ENCODE peak calls at places on chromosomes 16 and 17, in eight cellular contexts. One of them, this sample, is unnamed.
A peak's percentile ranks its signal among the peaks of the same experiment; 100 is the strongest.

GRCh38 chr17:81868674-81869220 is 2.4 kb downstream of the ARHGDIA start:
- DNase-seq in brain microvascular endothelial cell: peak; percentile 79
- DNase-seq in OCI-LY7: peak; percentile 37
- DNase-seq in colonic mucosa: no peak
- DNase-seq in IMR-90: peak; percentile 88
- DNase-seq in right cardiac atrium: peak; percentile 82
- DNase-seq in SJCRH30: peak; percentile 57
- DNase-seq in stomach: no peak
- DNase-seq in this sample: peak; percentile 83

GRCh38 chr16:3508736-3509135 is 7.9 kb downstream of the CLUAP1 start:
- DNase-seq in brain microvascular endothelial cell: no peak
- DNase-seq in stomach: no peak
- DNase-seq in IMR-90: no peak
- DNase-seq in right cardiac atrium: no peak
- DNase-seq in colonic mucosa: no peak
- DNase-seq in OCI-LY7: no peak
- DNase-seq in SJCRH30: no peak
- DNase-seq in this sample: no peak

GRCh38 chr17:35900693-35901487 is 20.7 kb upstream of the CCL5 start:
- DNase-seq in brain microvascular endothelial cell: peak; percentile 39
- DNase-seq in colonic mucosa: no peak
- DNase-seq in IMR-90: no peak
- DNase-seq in stomach: no peak
- DNase-seq in OCI-LY7: no peak
- DNase-seq in SJCRH30: peak; percentile 36
- DNase-seq in right cardiac atrium: no peak
- DNase-seq in this sample: no peak

GRCh38 chr17:70050931-70051330 is 24.1 kb upstream of the KCNJ16 start:
- DNase-seq in IMR-90: no peak
- DNase-seq in SJCRH30: no peak
- DNase-seq in colonic mucosa: no peak
- DNase-seq in brain microvascular endothelial cell: no peak
- DNase-seq in stomach: no peak
- DNase-seq in right cardiac atrium: no peak
- DNase-seq in OCI-LY7: no peak
- DNase-seq in this sample: no peak

GRCh38 chr16:14335297-14335696 is 264.2 kb downstream of the MRTFB start:
- DNase-seq in stomach: no peak
- DNase-seq in SJCRH30: peak; percentile 49
- DNase-seq in colonic mucosa: no peak
- DNase-seq in IMR-90: no peak
- DNase-seq in OCI-LY7: peak; percentile 47
- DNase-seq in right cardiac atrium: no peak
- DNase-seq in brain microvascular endothelial cell: no peak
- DNase-seq in this sample: no peak

GRCh38 chr17:78862073-78863023 is 21.7 kb upstream of the USP36 start:
- DNase-seq in colonic mucosa: peak; percentile 76
- DNase-seq in OCI-LY7: no peak
- DNase-seq in brain microvascular endothelial cell: peak; percentile 96
- DNase-seq in SJCRH30: peak; percentile 48
- DNase-seq in stomach: peak; percentile 76
- DNase-seq in IMR-90: peak; percentile 98
- DNase-seq in right cardiac atrium: peak; percentile 84
- DNase-seq in this sample: no peak

GRCh38 chr16:85579883-85580607 is 33.1 kb upstream of the GSE1 start:
- DNase-seq in right cardiac atrium: no peak
- DNase-seq in OCI-LY7: no peak
- DNase-seq in brain microvascular endothelial cell: no peak
- DNase-seq in IMR-90: no peak
- DNase-seq in colonic mucosa: no peak
- DNase-seq in SJCRH30: no peak
- DNase-seq in stomach: no peak
- DNase-seq in this sample: no peak

GRCh38 chr17:29590979-29591736 is 1.7 kb upstream of the GIT1 start:
- DNase-seq in SJCRH30: peak; percentile 80
- DNase-seq in brain microvascular endothelial cell: no peak
- DNase-seq in right cardiac atrium: peak; percentile 86
- DNase-seq in stomach: no peak
- DNase-seq in colonic mucosa: no peak
- DNase-seq in IMR-90: peak; percentile 45
- DNase-seq in OCI-LY7: peak; percentile 37
- DNase-seq in this sample: peak; percentile 85

GRCh38 chr16:16890964-16891363 is 512.0 kb downstream of the NPIPA7 start:
- DNase-seq in IMR-90: no peak
- DNase-seq in OCI-LY7: peak; percentile 1
- DNase-seq in colonic mucosa: no peak
- DNase-seq in brain microvascular endothelial cell: no peak
- DNase-seq in right cardiac atrium: no peak
- DNase-seq in SJCRH30: peak; percentile 9
- DNase-seq in stomach: no peak
- DNase-seq in this sample: no peak

GRCh38 chr17:33234930-33235685 is 58.0 kb downstream of the ASIC2 start:
- DNase-seq in OCI-LY7: no peak
- DNase-seq in SJCRH30: peak; percentile 11
- DNase-seq in colonic mucosa: peak; percentile 38
- DNase-seq in IMR-90: peak; percentile 97
- DNase-seq in brain microvascular endothelial cell: peak; percentile 92
- DNase-seq in stomach: peak; percentile 38
- DNase-seq in right cardiac atrium: peak; percentile 85
- DNase-seq in this sample: no peak

GRCh38 chr17:78345172-78345571 is 14.7 kb downstream of the SOCS3 start:
- DNase-seq in IMR-90: no peak
- DNase-seq in right cardiac atrium: no peak
- DNase-seq in OCI-LY7: no peak
- DNase-seq in colonic mucosa: no peak
- DNase-seq in stomach: no peak
- DNase-seq in SJCRH30: no peak
- DNase-seq in brain microvascular endothelial cell: no peak
- DNase-seq in this sample: no peak

GRCh38 chr17:43834106-43834505 is 1.2 kb upstream of the MPP3 start:
- DNase-seq in right cardiac atrium: no peak
- DNase-seq in OCI-LY7: no peak
- DNase-seq in SJCRH30: no peak
- DNase-seq in stomach: no peak
- DNase-seq in colonic mucosa: no peak
- DNase-seq in IMR-90: peak; percentile 25
- DNase-seq in brain microvascular endothelial cell: peak; percentile 15
- DNase-seq in this sample: no peak

GRCh38 chr17:82310877-82311276 is 6.5 kb downstream of the CD7 start:
- DNase-seq in IMR-90: no peak
- DNase-seq in SJCRH30: no peak
- DNase-seq in stomach: no peak
- DNase-seq in brain microvascular endothelial cell: no peak
- DNase-seq in colonic mucosa: no peak
- DNase-seq in OCI-LY7: no peak
- DNase-seq in right cardiac atrium: peak; percentile 19
- DNase-seq in this sample: no peak

DNA sequence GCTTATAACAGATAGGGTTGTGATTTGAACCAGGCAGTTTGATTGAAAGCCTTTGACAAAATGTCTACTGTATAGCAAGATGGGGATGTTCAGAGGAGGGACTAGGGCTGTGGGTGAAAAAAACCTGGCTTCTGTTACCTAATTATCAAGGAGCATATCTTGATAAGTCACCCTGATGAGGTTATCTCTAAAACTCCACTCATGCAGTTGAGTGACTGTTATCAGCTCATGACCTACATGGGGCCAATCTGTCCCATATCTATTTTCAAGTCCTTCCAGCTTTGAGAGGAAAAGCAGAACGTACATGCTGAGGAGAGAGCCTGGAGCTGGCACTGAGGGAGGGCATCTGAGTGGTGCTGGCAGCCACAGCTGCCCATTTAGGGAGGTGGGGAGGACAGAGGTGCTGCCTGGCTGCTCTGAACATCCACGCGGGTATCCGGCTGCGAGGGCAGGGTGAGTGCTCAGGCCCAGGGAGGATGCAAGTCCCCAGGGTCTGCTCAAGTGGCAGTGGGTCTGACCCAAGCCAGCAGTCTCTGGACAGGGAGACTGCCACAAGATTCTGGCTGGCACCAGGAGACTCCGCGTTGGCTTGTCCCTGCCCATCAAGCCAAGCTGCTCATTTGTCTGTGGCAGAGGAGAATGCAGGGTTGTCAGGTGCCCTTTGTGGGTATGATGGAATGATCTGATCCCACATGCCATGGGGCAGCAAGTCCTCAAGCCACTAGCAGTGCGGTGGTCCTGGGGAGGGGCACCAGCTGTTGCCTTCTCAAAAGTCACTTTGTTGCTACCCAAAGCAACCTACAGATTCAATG is 29.2 kb downstream of the ATPAF2 start:
- DNase-seq in SJCRH30: no peak
- DNase-seq in right cardiac atrium: peak; percentile 70
- DNase-seq in brain microvascular endothelial cell: no peak
- DNase-seq in colonic mucosa: no peak
- DNase-seq in stomach: no peak
- DNase-seq in IMR-90: no peak
- DNase-seq in OCI-LY7: no peak
- DNase-seq in this sample: no peak
- H3K27ac ChIP-seq in SJCRH30: no peak overlapping the region
- H3K27ac ChIP-seq in right cardiac atrium: no peak overlapping the region
- H3K27ac ChIP-seq in brain microvascular endothelial cell: no peak overlapping the region
- H3K27ac ChIP-seq in colonic mucosa: no peak overlapping the region
- H3K27ac ChIP-seq in stomach: no peak overlapping the region
- H3K27ac ChIP-seq in IMR-90: no peak overlapping the region
- H3K27ac ChIP-seq in OCI-LY7: no peak overlapping the region
- H3K27ac ChIP-seq in this sample: no peak overlapping the region

GRCh38 chr17:59830007-59830630 is 62.6 kb downstream of the TUBD1 start:
- DNase-seq in stomach: no peak
- DNase-seq in right cardiac atrium: no peak
- DNase-seq in SJCRH30: no peak
- DNase-seq in OCI-LY7: no peak
- DNase-seq in IMR-90: peak; percentile 63
- DNase-seq in brain microvascular endothelial cell: peak; percentile 63
- DNase-seq in colonic mucosa: peak; percentile 34
- DNase-seq in this sample: no peak
- H3K4me3 ChIP-seq in stomach: no peak overlapping the region
- H3K4me3 ChIP-seq in right cardiac atrium: no peak overlapping the region
- H3K4me3 ChIP-seq in SJCRH30: no peak overlapping the region
- H3K4me3 ChIP-seq in OCI-LY7: peak overlapping the region; percentile 59
- H3K4me3 ChIP-seq in IMR-90: no peak overlapping the region
- H3K4me3 ChIP-seq in brain microvascular endothelial cell: no peak overlapping the region
- H3K4me3 ChIP-seq in colonic mucosa: peak overlapping the region; percentile 3
- H3K4me3 ChIP-seq in this sample: no peak overlapping the region

GRCh38 chr16:77993111-77993571 is 29.2 kb upstream of the CLEC3A start:
- DNase-seq in SJCRH30: no peak
- DNase-seq in IMR-90: peak; percentile 65
- DNase-seq in stomach: no peak
- DNase-seq in right cardiac atrium: no peak
- DNase-seq in brain microvascular endothelial cell: no peak
- DNase-seq in colonic mucosa: no peak
- DNase-seq in OCI-LY7: no peak
- DNase-seq in this sample: no peak
- H3K27ac ChIP-seq in SJCRH30: no peak overlapping the region
- H3K27ac ChIP-seq in IMR-90: peak overlapping the region; percentile 53
- H3K27ac ChIP-seq in stomach: peak overlapping the region; percentile 73
- H3K27ac ChIP-seq in right cardiac atrium: peak overlapping the region; percentile 23
- H3K27ac ChIP-seq in brain microvascular endothelial cell: no peak overlapping the region
- H3K27ac ChIP-seq in colonic mucosa: peak overlapping the region; percentile 55
- H3K27ac ChIP-seq in OCI-LY7: no peak overlapping the region
- H3K27ac ChIP-seq in this sample: no peak overlapping the region

GRCh38 chr16:69465881-69466280 is 41.5 kb downstream of the CYB5B start:
- DNase-seq in OCI-LY7: no peak
- DNase-seq in brain microvascular endothelial cell: no peak
- DNase-seq in right cardiac atrium: no peak
- DNase-seq in SJCRH30: no peak
- DNase-seq in colonic mucosa: no peak
- DNase-seq in IMR-90: no peak
- DNase-seq in stomach: no peak
- DNase-seq in this sample: no peak
- H3K4me3 ChIP-seq in OCI-LY7: no peak overlapping the region
- H3K4me3 ChIP-seq in brain microvascular endothelial cell: no peak overlapping the region
- H3K4me3 ChIP-seq in right cardiac atrium: no peak overlapping the region
- H3K4me3 ChIP-seq in SJCRH30: no peak overlapping the region
- H3K4me3 ChIP-seq in colonic mucosa: no peak overlapping the region
- H3K4me3 ChIP-seq in IMR-90: no peak overlapping the region
- H3K4me3 ChIP-seq in stomach: no peak overlapping the region
- H3K4me3 ChIP-seq in this sample: no peak overlapping the region

GRCh38 chr17:40588557-40588956 is 23.3 kb upstream of the CCR7 start:
- DNase-seq in stomach: no peak
- DNase-seq in right cardiac atrium: no peak
- DNase-seq in IMR-90: no peak
- DNase-seq in OCI-LY7: no peak
- DNase-seq in colonic mucosa: no peak
- DNase-seq in brain microvascular endothelial cell: no peak
- DNase-seq in SJCRH30: no peak
- DNase-seq in this sample: no peak
- H3K27ac ChIP-seq in stomach: no peak overlapping the region
- H3K27ac ChIP-seq in right cardiac atrium: no peak overlapping the region
- H3K27ac ChIP-seq in IMR-90: no peak overlapping the region
- H3K27ac ChIP-seq in OCI-LY7: no peak overlapping the region
- H3K27ac ChIP-seq in colonic mucosa: no peak overlapping the region
- H3K27ac ChIP-seq in brain microvascular endothelial cell: no peak overlapping the region
- H3K27ac ChIP-seq in SJCRH30: no peak overlapping the region
- H3K27ac ChIP-seq in this sample: no peak overlapping the region

GRCh38 chr17:18158022-18158600 is 25.5 kb upstream of the ALKBH5 start:
- DNase-seq in brain microvascular endothelial cell: peak; percentile 86
- DNase-seq in colonic mucosa: peak; percentile 99
- DNase-seq in right cardiac atrium: peak; percentile 98
- DNase-seq in OCI-LY7: peak; percentile 92
- DNase-seq in stomach: peak; percentile 96
- DNase-seq in SJCRH30: peak; percentile 85
- DNase-seq in IMR-90: peak; percentile 85
- DNase-seq in this sample: peak; percentile 98
- H3K4me3 ChIP-seq in brain microvascular endothelial cell: peak overlapping the region; percentile 49
- H3K4me3 ChIP-seq in colonic mucosa: peak overlapping the region; percentile 43
- H3K4me3 ChIP-seq in right cardiac atrium: peak overlapping the region; percentile 35
- H3K4me3 ChIP-seq in OCI-LY7: peak overlapping the region; percentile 58
- H3K4me3 ChIP-seq in stomach: peak overlapping the region; percentile 53
- H3K4me3 ChIP-seq in SJCRH30: peak overlapping the region; percentile 16
- H3K4me3 ChIP-seq in IMR-90: peak overlapping the region; percentile 32
- H3K4me3 ChIP-seq in this sample: peak overlapping the region; percentile 43

DNA sequence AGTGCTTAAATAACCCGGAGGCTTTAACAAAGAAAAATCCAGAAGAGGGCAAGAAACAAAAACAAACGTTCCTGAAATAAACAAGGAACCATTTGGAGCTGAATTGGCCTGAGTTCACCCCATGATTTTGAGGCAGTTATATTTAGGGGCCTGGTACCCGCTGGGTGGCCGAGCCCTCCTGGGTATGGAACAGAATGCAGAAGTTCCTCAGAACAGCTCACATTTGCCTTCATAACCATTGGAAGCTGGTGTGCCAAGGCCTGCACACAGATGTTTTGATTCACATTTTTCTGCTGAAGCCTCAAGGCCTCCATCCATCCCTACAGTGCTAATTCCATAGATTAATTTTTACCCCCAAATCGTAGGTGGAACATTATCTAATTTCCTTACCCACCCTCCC is 3.3 kb upstream of the ZFHX3 start:
- DNase-seq in IMR-90: no peak
- DNase-seq in brain microvascular endothelial cell: no peak
- DNase-seq in stomach: no peak
- DNase-seq in colonic mucosa: no peak
- DNase-seq in SJCRH30: no peak
- DNase-seq in OCI-LY7: no peak
- DNase-seq in right cardiac atrium: no peak
- DNase-seq in this sample: no peak
- H3K27ac ChIP-seq in IMR-90: peak overlapping the region; percentile 62
- H3K27ac ChIP-seq in brain microvascular endothelial cell: peak overlapping the region; percentile 97
- H3K27ac ChIP-seq in stomach: peak overlapping the region; percentile 98
- H3K27ac ChIP-seq in colonic mucosa: peak overlapping the region; percentile 52
- H3K27ac ChIP-seq in SJCRH30: no peak overlapping the region
- H3K27ac ChIP-seq in OCI-LY7: no peak overlapping the region
- H3K27ac ChIP-seq in right cardiac atrium: peak overlapping the region; percentile 30
- H3K27ac ChIP-seq in this sample: no peak overlapping the region

GRCh38 chr16:1966460-1966859 is at the start of gene RNF151:
- DNase-seq in brain microvascular endothelial cell: no peak
- DNase-seq in right cardiac atrium: no peak
- DNase-seq in colonic mucosa: no peak
- DNase-seq in OCI-LY7: no peak
- DNase-seq in stomach: no peak
- DNase-seq in SJCRH30: no peak
- DNase-seq in IMR-90: no peak
- DNase-seq in this sample: no peak
- H3K4me3 ChIP-seq in brain microvascular endothelial cell: peak within 1 kb of the TSS; percentile 93
- H3K4me3 ChIP-seq in right cardiac atrium: peak within 1 kb of the TSS; percentile 81
- H3K4me3 ChIP-seq in colonic mucosa: peak within 1 kb of the TSS; percentile 92
- H3K4me3 ChIP-seq in OCI-LY7: peak within 1 kb of the TSS; percentile 82
- H3K4me3 ChIP-seq in stomach: peak within 1 kb of the TSS; percentile 90
- H3K4me3 ChIP-seq in SJCRH30: peak within 1 kb of the TSS; percentile 97
- H3K4me3 ChIP-seq in IMR-90: peak within 1 kb of the TSS; percentile 87
- H3K4me3 ChIP-seq in this sample: peak within 1 kb of the TSS; percentile 92